ENCODE peak calls at places on chromosomes 5 and 9, in six cellular contexts. P is heart left ventricle, M is ovary, W is fibroblast of lung, J is colonic mucosa, B is left lung. K is an unnamed sample.

GRCh38 chr5:168583742-168584482 is 4.7 kb upstream of the PANK3 start:
- DNase-seq in P (no peak), M (no peak), W (no peak), J (no peak), B (no peak), K (no peak)

GRCh38 chr9:36892279-36892678 is 141.8 kb downstream of the PAX5 start:
- DNase-seq in P (no peak), M (no peak), W (no peak), J (no peak), B (no peak), K (no peak)

GRCh38 chr9:96156151-96156550 is 145.8 kb downstream of the HSD17B3 start:
- DNase-seq in P (no peak), M (no peak), W (no peak), J (no peak), B (no peak), K (no peak)

GRCh38 chr5:93579561-93580386 is 1.2 kb downstream of the NR2F1-AS1 start:
- DNase-seq in P (no peak), M (peak; percentile 61), W (peak; percentile 61), J (no peak), B (peak; percentile 79), K (no peak)

GRCh38 chr9:120878188-120879130 is 1.5 kb upstream of the PHF19 start:
- DNase-seq in P (no peak), M (no peak), W (no peak), J (no peak), B (no peak), K (no peak)

GRCh38 chr9:101445353-101446029 is 9.9 kb upstream of the ALDOB start:
- DNase-seq in P (no peak), M (no peak), W (no peak), J (no peak), B (no peak), K (no peak)

GRCh38 chr9:133322701-133323100 is 13.3 kb downstream of the SURF6 start:
- DNase-seq in P (no peak), M (no peak), W (no peak), J (no peak), B (peak; percentile 28), K (no peak)

GRCh38 chr5:126847318-126848221 is 70.6 kb downstream of the LMNB1 start:
- DNase-seq in P (no peak), M (no peak), W (no peak), J (no peak), B (no peak), K (no peak)

GRCh38 chr5:140242890-140243585 is 59.9 kb downstream of the PFDN1 start:
- DNase-seq in P (no peak), M (peak; percentile 44), W (no peak), J (no peak), B (no peak), K (no peak)

GRCh38 chr9:129551393-129551973 is 69.4 kb downstream of the C9orf50 start:
- DNase-seq in P (no peak), M (peak; percentile 22), W (no peak), J (no peak), B (no peak), K (no peak)

GRCh38 chr9:129552064-129552463 is 68.8 kb downstream of the C9orf50 start:
- DNase-seq in P (no peak), M (peak; percentile 36), W (no peak), J (no peak), B (no peak), K (no peak)

GRCh38 chr9:129555512-129556203 is 65.2 kb downstream of the C9orf50 start:
- DNase-seq in P (no peak), M (peak; percentile 69), W (no peak), J (no peak), B (no peak), K (no peak)

GRCh38 chr9:129554649-129555048 is 66.3 kb downstream of the C9orf50 start:
- DNase-seq in P (no peak), M (peak; percentile 13), W (no peak), J (no peak), B (no peak), K (no peak)

GRCh38 chr9:129553277-129553676 is 67.6 kb downstream of the C9orf50 start:
- DNase-seq in P (no peak), M (peak; percentile 12), W (no peak), J (no peak), B (no peak), K (no peak)
- TF ChIP-seq CTCF in P (no peak), M (no peak), W (no peak), J (no peak), B (no peak), K (no peak)

GRCh38 chr5:956941-957729 is 51.5 kb upstream of the NKD2 start:
- DNase-seq in P (no peak), M (no peak), W (peak; percentile 93), J (no peak), B (no peak), K (peak; percentile 57)
- H3K27me3 ChIP-seq in P (peaks cover 3% of the 10 kb centered on the region), M (no peaks in the 10 kb centered on the region), W (peaks cover 20% of the 10 kb centered on the region), J (no peaks in the 10 kb centered on the region), B (peaks cover 36% of the 10 kb centered on the region), K (no peaks in the 10 kb centered on the region)

GRCh38 chr5:129547137-129547536 is 87.0 kb downstream of the ADAMTS19 start:
- DNase-seq in P (no peak), M (no peak), W (no peak), J (no peak), B (no peak), K (no peak)

DNA sequence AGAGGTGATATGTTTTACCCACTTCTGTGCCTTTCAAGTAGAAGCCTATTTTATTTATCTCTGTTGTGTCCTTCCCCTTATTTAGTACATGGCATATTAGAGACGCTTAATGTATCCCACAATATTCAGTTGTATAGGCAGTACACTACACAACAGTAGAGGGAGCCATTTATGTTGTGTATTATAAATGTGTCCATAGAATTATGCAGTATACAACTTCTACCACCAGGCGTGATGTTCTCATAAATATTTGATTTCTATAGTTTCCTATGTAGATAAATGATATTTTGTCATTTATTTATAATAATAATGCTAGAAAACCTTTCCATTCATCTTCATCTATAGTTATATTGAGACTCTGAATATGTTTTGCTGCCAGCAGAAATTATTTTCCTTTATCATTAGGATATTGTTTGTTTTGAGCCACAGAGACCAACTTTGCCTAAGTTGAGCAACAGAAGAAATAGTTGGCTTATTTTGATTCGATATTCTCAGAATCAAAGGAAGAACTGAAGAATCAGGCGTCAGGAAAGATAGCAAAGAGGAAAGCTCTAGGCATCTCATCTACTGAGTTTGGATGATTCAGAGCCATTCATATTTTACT is 81.7 kb downstream of the ADAMTS19 start:
- DNase-seq in P (no peak), M (no peak), W (peak; percentile 9), J (no peak), B (no peak), K (peak; percentile 15)
- TF ChIP-seq CTCF in P (no peak), M (no peak), W (no peak), J (peak; percentile 13), B (no peak), K (peak; percentile 37)

DNA sequence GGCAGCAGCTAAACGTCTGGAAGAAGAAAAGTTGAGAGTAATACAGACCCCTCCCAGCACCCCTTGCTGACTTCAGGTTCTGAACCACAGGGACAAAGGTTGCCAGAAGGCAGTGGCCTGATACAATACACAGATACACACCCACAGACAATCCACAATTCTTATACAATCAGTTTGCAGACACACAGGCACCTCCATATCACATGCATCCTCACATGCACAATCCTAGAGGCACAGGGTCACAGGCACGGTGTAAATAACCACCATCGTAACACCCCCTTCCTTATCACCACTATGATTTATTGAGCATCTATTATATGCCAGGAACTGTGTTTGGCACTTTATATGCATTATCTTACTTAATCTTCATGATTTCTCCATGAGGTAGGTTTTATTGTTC is 8.2 kb downstream of the CNTFR start:
- DNase-seq in P (no peak), M (no peak), W (no peak), J (no peak), B (no peak), K (no peak)
- H3K27me3 ChIP-seq in P (peaks cover 26% of the 10 kb centered on the region), M (no peaks in the 10 kb centered on the region), W (peaks cover 52% of the 10 kb centered on the region), J (peaks cover 43% of the 10 kb centered on the region), B (peaks cover 100% of the 10 kb centered on the region), K (peaks cover 1% of the 10 kb centered on the region)

GRCh38 chr9:106890621-106891020 is 27.7 kb downstream of the ZNF462 start:
- DNase-seq in P (no peak), M (no peak), W (no peak), J (no peak), B (no peak), K (no peak)
- TF ChIP-seq CTCF in P (no peak), M (no peak), W (no peak), J (no peak), B (no peak), K (no peak)

K was measured in Caco-2.